ENCODE peak calls at places on chromosomes 2 and 18, in ten cellular contexts. One of them, this sample, is unnamed.

GRCh38 chr2:176781570-176782217 is 430.9 kb upstream of the HNRNPA3 start:
- DNase-seq in head of caudate nucleus: no peak
- DNase-seq in T-helper 1 cell: no peak
- DNase-seq in progenitor cell of endocrine pancreas: no peak
- DNase-seq in NCI-H1092 treated with DMSO at 0.1 percent for 48 hours: no peak
- DNase-seq in ELR: no peak
- DNase-seq in NCI-H1930: no peak
- DNase-seq in HT1080: peak; percentile 12
- DNase-seq in NCI-H1694 treated with DMSO at 0.1 percent for 48 hours: no peak
- DNase-seq in stimulated activated naive CD4-positive, alpha-beta T cell: no peak
- DNase-seq in this sample: no peak

GRCh38 chr2:204913854-204914464 is 368.7 kb downstream of the PARD3B start:
- DNase-seq in head of caudate nucleus: no peak
- DNase-seq in NCI-H1694 treated with DMSO at 0.1 percent for 48 hours: no peak
- DNase-seq in ELR: no peak
- DNase-seq in NCI-H1092 treated with DMSO at 0.1 percent for 48 hours: no peak
- DNase-seq in stimulated activated naive CD4-positive, alpha-beta T cell: no peak
- DNase-seq in T-helper 1 cell: no peak
- DNase-seq in HT1080: no peak
- DNase-seq in NCI-H1930: no peak
- DNase-seq in progenitor cell of endocrine pancreas: no peak
- DNase-seq in this sample: no peak

GRCh38 chr2:190626656-190627055 is 22.2 kb upstream of the NAB1 start:
- DNase-seq in NCI-H1930: no peak
- DNase-seq in ELR: no peak
- DNase-seq in NCI-H1092 treated with DMSO at 0.1 percent for 48 hours: no peak
- DNase-seq in T-helper 1 cell: no peak
- DNase-seq in NCI-H1694 treated with DMSO at 0.1 percent for 48 hours: peak; percentile 5
- DNase-seq in stimulated activated naive CD4-positive, alpha-beta T cell: no peak
- DNase-seq in head of caudate nucleus: no peak
- DNase-seq in progenitor cell of endocrine pancreas: no peak
- DNase-seq in HT1080: no peak
- DNase-seq in this sample: no peak

GRCh38 chr2:77633601-77634000 is 111.4 kb upstream of the LRRTM4 start:
- DNase-seq in HT1080: no peak
- DNase-seq in stimulated activated naive CD4-positive, alpha-beta T cell: no peak
- DNase-seq in ELR: no peak
- DNase-seq in head of caudate nucleus: no peak
- DNase-seq in NCI-H1694 treated with DMSO at 0.1 percent for 48 hours: no peak
- DNase-seq in NCI-H1092 treated with DMSO at 0.1 percent for 48 hours: no peak
- DNase-seq in progenitor cell of endocrine pancreas: no peak
- DNase-seq in NCI-H1930: no peak
- DNase-seq in T-helper 1 cell: no peak
- DNase-seq in this sample: no peak

GRCh38 chr2:217555075-217555876 is 447.5 kb downstream of the TNS1 start:
- DNase-seq in stimulated activated naive CD4-positive, alpha-beta T cell: no peak
- DNase-seq in NCI-H1092 treated with DMSO at 0.1 percent for 48 hours: no peak
- DNase-seq in progenitor cell of endocrine pancreas: no peak
- DNase-seq in HT1080: no peak
- DNase-seq in NCI-H1694 treated with DMSO at 0.1 percent for 48 hours: no peak
- DNase-seq in NCI-H1930: no peak
- DNase-seq in head of caudate nucleus: peak; percentile 24
- DNase-seq in ELR: no peak
- DNase-seq in T-helper 1 cell: no peak
- DNase-seq in this sample: no peak

GRCh38 chr2:167215595-167215994 is 327.3 kb downstream of the XIRP2 start:
- DNase-seq in HT1080: no peak
- DNase-seq in NCI-H1930: no peak
- DNase-seq in stimulated activated naive CD4-positive, alpha-beta T cell: no peak
- DNase-seq in T-helper 1 cell: no peak
- DNase-seq in NCI-H1092 treated with DMSO at 0.1 percent for 48 hours: no peak
- DNase-seq in head of caudate nucleus: no peak
- DNase-seq in progenitor cell of endocrine pancreas: no peak
- DNase-seq in ELR: no peak
- DNase-seq in NCI-H1694 treated with DMSO at 0.1 percent for 48 hours: no peak
- DNase-seq in this sample: no peak

GRCh38 chr18:35971661-35972196 is 750 bp upstream of the RMP24 start:
- DNase-seq in NCI-H1092 treated with DMSO at 0.1 percent for 48 hours: peak; percentile 88
- DNase-seq in head of caudate nucleus: no peak
- DNase-seq in progenitor cell of endocrine pancreas: no peak
- DNase-seq in ELR: no peak
- DNase-seq in stimulated activated naive CD4-positive, alpha-beta T cell: peak; percentile 35
- DNase-seq in HT1080: no peak
- DNase-seq in NCI-H1694 treated with DMSO at 0.1 percent for 48 hours: no peak
- DNase-seq in NCI-H1930: no peak
- DNase-seq in T-helper 1 cell: no peak
- DNase-seq in this sample: no peak

GRCh38 chr2:209771474-209772292 is at the start of gene UNC80:
- DNase-seq in progenitor cell of endocrine pancreas: peak; percentile 93
- DNase-seq in NCI-H1092 treated with DMSO at 0.1 percent for 48 hours: peak; percentile 62
- DNase-seq in HT1080: peak; percentile 56
- DNase-seq in stimulated activated naive CD4-positive, alpha-beta T cell: no peak
- DNase-seq in NCI-H1694 treated with DMSO at 0.1 percent for 48 hours: peak; percentile 65
- DNase-seq in head of caudate nucleus: peak; percentile 79
- DNase-seq in T-helper 1 cell: no peak
- DNase-seq in NCI-H1930: peak; percentile 26
- DNase-seq in ELR: peak; percentile 19
- DNase-seq in this sample: peak; percentile 95

GRCh38 chr2:69057660-69058059 is 44.7 kb downstream of the ANTXR1 start:
- DNase-seq in T-helper 1 cell: no peak
- DNase-seq in NCI-H1092 treated with DMSO at 0.1 percent for 48 hours: no peak
- DNase-seq in ELR: no peak
- DNase-seq in head of caudate nucleus: no peak
- DNase-seq in progenitor cell of endocrine pancreas: no peak
- DNase-seq in NCI-H1694 treated with DMSO at 0.1 percent for 48 hours: no peak
- DNase-seq in stimulated activated naive CD4-positive, alpha-beta T cell: no peak
- DNase-seq in NCI-H1930: no peak
- DNase-seq in HT1080: no peak
- DNase-seq in this sample: peak; percentile 84

This sample was measured in astrocyte of the hippocampus.